ENCODE peak calls at places on chromosomes 13 and 19, in five cellular contexts. K, B, N, P and E are unnamed samples.
A peak's percentile ranks its signal among the peaks of the same experiment; 100 is the strongest.

GRCh38 chr19:17245535-17245984 is at the start of gene NR2F6:
- DNase-seq in K (no peak), B (no peak), N (no peak), P (no peak), E (no peak)

GRCh38 chr13:27607125-27607524 is 13.2 kb downstream of the LNX2 start:
- DNase-seq in K (no peak), B (peak; percentile 65), N (no peak), P (no peak), E (no peak)

GRCh38 chr13:30121666-30122065 is 185.7 kb downstream of the KATNAL1 start:
- DNase-seq in K (no peak), B (no peak), N (no peak), P (no peak), E (no peak)

GRCh38 chr13:84645196-84646071 is 763.2 kb upstream of the SLITRK1 start:
- DNase-seq in K (no peak), B (peak; percentile 11), N (no peak), P (no peak), E (no peak)

GRCh38 chr13:110244096-110244830 is 62.7 kb downstream of the COL4A1 start:
- DNase-seq in K (no peak), B (no peak), N (no peak), P (no peak), E (no peak)

GRCh38 chr13:27353653-27354052 is 70.8 kb upstream of the GTF3A start:
- DNase-seq in K (no peak), B (no peak), N (no peak), P (no peak), E (no peak)

GRCh38 chr19:42122691-42123607 is 9.3 kb downstream of the POU2F2 start:
- DNase-seq in K (no peak), B (no peak), N (no peak), P (no peak), E (no peak)

GRCh38 chr13:102873653-102874052 is 27.8 kb downstream of the ERCC5 start:
- DNase-seq in K (no peak), B (peak; percentile 38), N (no peak), P (no peak), E (no peak)

GRCh38 chr19:49475995-49476880 is 2.2 kb downstream of the FLT3LG start:
- DNase-seq in K (peak; percentile 92), B (no peak), N (peak; percentile 94), P (peak; percentile 88), E (peak; percentile 86)

GRCh38 chr19:54179921-54180452 is 7.0 kb upstream of the TMC4 start:
- DNase-seq in K (peak; percentile 85), B (no peak), N (peak; percentile 95), P (peak; percentile 75), E (peak; percentile 79)
- TF ChIP-seq CTCF in K (peak; percentile 40), B (no peak), N (peak; percentile 72), P (peak; percentile 20), E (peak; percentile 63)

GRCh38 chr19:53870485-53870844 is 2.8 kb downstream of the MYADM start:
- DNase-seq in K (no peak), B (no peak), N (peak; percentile 63), P (no peak), E (peak; percentile 15)

GRCh38 chr19:53868091-53868891 is 608 bp downstream of the MYADM start:
- DNase-seq in K (peak; percentile 40), B (peak; percentile 68), N (peak; percentile 73), P (peak; percentile 57), E (peak; percentile 55)

GRCh38 chr19:53867225-53868090 is at the start of gene MYADM:
- DNase-seq in K (peak; percentile 99), B (peak; percentile 97), N (peak; percentile 100), P (peak; percentile 100), E (peak; percentile 100)

GRCh38 chr19:53871448-53871847 is 3.8 kb downstream of the MYADM start:
- DNase-seq in K (no peak), B (no peak), N (no peak), P (no peak), E (no peak)

DNA sequence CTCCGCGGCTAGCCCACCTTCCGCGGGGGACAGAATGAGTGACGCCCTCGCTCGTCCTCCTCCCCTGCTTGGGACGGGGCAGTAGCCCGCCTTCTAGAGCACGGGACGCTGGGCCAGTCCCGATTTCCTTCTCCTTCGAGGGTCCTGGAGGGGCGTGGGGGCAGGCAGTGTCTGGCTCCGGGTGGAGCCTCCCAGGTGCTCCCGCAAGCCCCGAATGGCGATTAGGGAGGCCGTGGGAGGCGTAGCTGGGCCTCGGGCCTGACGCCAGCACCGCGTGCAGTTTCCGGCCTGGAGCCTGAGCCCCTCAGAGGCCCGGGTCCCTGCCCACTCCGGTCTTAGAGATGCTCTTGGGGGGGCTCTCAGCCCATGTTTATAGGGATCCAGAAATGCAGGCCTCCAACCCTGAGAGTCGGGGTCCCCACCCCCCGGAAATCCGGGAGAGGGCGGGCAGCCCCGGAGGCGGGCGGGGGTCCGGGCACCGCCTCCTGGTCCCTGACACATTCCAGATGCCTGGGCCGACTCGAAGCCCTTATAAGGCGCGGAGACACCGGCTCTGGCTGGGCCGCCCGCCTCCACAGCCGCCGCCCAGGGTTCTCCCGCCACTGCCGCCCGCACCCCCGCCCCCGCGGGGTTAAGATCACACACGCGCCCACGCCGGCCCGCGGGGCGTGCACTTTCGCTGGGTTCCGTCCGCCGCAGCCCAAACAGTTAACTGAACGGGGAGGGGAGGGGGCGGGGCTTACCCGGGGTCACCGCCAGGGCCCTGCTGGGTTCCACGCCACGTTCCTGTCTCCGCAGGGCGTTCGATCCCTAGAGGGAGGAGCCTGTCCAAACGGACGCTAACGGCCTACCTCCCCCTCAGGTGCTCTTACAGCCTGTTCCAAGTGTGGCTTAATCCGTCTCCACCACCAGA is 1.5 kb downstream of the MYADM start:
- DNase-seq in K (peak; percentile 83), B (peak; percentile 83), N (peak; percentile 92), P (peak; percentile 88), E (peak; percentile 89)
- TF ChIP-seq CTCF in K (no peak), B (no peak), N (peak; percentile 34), P (no peak), E (no peak)

DNA sequence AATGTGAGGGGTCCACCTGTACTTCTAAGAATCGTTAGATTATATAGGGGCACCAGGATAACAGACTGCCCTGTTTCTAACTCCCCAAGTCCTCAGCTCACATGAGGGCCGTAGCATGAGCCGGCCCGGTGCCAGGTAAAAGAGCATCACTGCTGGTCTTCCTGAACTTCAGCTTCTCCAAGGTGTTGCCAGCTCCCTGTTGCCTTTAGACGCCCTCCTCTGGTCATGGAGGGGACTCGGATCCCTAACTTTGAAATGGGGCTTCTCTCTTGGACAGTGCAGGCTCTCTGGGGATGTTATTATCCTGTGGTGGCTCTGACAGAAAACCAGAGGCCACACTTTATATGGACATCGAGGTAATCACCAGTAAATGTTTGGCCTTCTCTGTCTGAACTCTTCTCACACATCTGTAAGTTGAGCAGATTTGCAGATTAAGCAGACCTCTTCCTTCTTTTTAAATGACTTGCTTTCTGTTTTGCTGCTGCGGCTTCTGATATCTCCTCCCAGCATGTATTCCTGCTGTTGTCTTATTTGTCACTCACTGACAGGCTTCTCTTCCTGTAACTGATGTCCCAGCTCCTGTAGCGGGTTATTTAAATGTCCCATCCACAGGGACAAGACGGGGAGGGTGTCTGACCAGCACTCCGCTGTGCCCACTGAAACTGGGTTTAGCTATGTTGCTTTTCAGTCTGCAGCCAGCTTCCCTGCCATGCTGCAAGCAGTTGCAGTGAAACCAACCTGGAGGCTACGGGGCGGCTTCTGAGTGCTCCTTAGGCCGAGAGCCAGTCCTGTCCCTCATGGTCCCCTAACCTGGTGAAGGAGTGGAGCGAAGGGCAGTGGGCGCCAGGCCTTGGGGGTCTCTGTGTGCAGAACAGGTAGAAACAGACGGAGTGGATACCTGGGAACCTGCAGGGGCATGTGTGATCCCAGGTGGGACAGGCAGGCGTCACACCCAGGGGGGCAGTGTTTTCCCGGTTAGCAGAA is 39.2 kb downstream of the TSSK6 start:
- DNase-seq in K (no peak), B (peak; percentile 43), N (peak; percentile 60), P (no peak), E (no peak)
- TF ChIP-seq CTCF in K (no peak), B (peak; percentile 22), N (peak; percentile 56), P (no peak), E (no peak)

DNA sequence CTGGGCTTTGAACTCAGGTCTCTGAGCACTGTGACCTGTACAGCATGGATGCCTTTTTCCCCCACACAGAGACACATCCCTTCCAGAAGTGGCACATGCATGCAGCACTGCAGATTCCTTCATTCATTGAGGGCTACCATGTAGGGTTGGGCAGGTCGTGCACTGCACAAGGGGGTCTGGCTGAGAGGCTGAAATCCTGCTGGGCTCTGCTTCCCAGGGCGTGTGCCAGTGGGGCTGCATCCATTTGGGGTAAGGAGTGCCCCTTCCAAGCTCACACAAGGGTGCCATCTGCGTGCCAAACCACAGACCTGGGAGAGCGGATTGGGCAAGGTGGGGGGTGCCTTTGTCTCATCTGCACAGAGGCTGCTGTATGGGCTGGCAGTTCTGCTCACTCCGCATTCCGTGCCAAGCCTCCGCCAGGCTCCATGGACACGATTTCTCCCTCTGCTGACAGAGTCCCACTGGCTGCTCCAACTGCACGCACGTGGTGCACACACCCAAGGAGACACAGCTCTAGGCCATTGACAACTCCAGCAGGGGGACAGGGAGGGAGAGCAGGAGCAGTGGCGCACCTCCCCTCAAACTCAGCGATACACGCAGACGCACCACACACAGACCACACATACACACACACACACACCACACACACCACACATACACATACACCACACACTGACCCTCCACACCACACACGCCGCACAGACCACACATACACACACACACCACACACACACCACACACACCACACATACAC is 4.5 kb upstream of the SHISA7 start:
- DNase-seq in K (peak; percentile 52), B (peak; percentile 96), N (peak; percentile 68), P (no peak), E (peak; percentile 46)
- TF ChIP-seq CTCF in K (no peak), B (no peak), N (no peak), P (no peak), E (no peak)

GRCh38 chr19:35151273-35152065 is 3.1 kb upstream of the FXYD5 start:
- DNase-seq in K (no peak), B (no peak), N (no peak), P (no peak), E (no peak)

GRCh38 chr19:35155981-35156672 is 1.6 kb downstream of the FXYD5 start:
- DNase-seq in K (no peak), B (no peak), N (no peak), P (no peak), E (no peak)

GRCh38 chr19:35155441-35155840 is 906 bp downstream of the FXYD5 start:
- DNase-seq in K (peak; percentile 47), B (no peak), N (no peak), P (no peak), E (no peak)

GRCh38 chr19:35154535-35155406 is at the start of gene FXYD5:
- DNase-seq in K (peak; percentile 55), B (peak; percentile 82), N (peak; percentile 72), P (peak; percentile 53), E (peak; percentile 68)

DNA sequence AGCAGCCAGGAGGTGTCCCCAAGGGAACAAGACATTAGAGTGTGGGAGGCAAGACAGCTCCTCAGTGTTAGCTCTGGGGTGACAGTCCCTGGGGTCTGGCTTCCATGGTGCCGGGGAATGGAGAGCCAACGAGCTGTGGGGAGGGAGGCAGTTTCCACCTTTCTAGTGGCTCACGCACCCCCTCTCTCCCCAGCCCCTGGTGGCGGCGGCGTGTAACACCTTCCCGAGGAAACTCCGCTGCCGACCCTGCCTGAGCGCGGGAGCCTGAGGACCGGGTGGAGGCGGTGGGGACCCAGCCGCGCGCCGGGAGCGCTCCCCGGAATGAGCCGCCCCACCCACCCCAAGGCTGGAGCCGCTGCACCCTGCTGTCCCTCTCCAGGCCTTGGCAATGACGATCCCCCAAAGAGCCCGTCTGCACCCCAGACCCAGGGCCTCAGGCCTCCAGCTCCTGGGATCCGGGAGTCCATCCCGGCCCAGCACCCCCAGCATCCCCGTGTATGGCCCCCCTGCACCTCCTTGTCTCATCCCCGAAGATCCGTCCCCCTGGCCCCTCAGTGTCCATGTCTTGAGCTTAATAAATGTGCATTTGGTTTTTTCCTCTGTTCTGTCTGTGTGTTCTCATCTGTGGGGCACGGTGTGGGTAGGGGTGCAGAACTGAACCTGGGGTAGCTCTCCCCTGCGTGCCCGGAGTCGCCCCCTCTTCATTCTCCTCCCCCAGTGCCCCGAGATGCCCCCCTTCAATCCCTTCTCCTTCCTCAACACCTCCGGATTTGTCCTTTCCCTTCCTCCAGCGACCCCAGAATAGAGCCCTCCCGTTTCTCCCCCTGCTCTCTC is 617 bp upstream of the FXYD5 start:
- DNase-seq in K (peak; percentile 74), B (peak; percentile 63), N (peak; percentile 79), P (peak; percentile 75), E (peak; percentile 76)
- TF ChIP-seq CTCF in K (peak; percentile 82), B (peak; percentile 47), N (peak; percentile 68), P (peak; percentile 77), E (peak; percentile 61)

GRCh38 chr13:98147521-98147920 is 4.6 kb downstream of the FARP1 start:
- DNase-seq in K (no peak), B (no peak), N (no peak), P (no peak), E (no peak)
- TF ChIP-seq CTCF in K (peak; percentile 16), B (no peak), N (no peak), P (no peak), E (peak; percentile 6)